ENCODE peak calls at places on chromosomes 4 and X, in nine cellular contexts. K is fibroblast of the aortic adventitia, Z is NCI-H1105 treated with DMSO at 0.1 percent for 48 hours, P is endodermal cell, S is pons, J is Peyer's patch, F is T-cell, O is iris pigment epithelial cell, U is AG20443. M is an unnamed sample.

GRCh38 chr4:182179751-182180150 is 63.5 kb upstream of the TENM3 start:
- DNase-seq in K (no peak), Z (no peak), P (no peak), S (no peak), J (no peak), F (no peak), O (no peak), U (no peak), M (no peak)

GRCh38 chrX:76850851-76851250 is 423.3 kb downstream of the MAGEE1 start:
- DNase-seq in K (peak), Z (no peak), P (peak), S (no peak), J (no peak), F (no peak), O (no peak), U (no peak), M (no peak)

GRCh38 chr4:66855956-66856355 is 689.3 kb downstream of the CENPC start:
- DNase-seq in K (peak), Z (no peak), P (no peak), S (no peak), J (no peak), F (no peak), O (peak), U (no peak), M (no peak)

GRCh38 chr4:98929341-98930267 is 671 bp upstream of the EIF4E start:
- DNase-seq in K (peak), Z (peak), P (no peak), S (peak), J (peak), F (peak), O (peak), U (peak), M (peak)

GRCh38 chr4:184409911-184410692 is 64.2 kb downstream of the IRF2 start:
- DNase-seq in K (no peak), Z (no peak), P (no peak), S (no peak), J (no peak), F (peak), O (no peak), U (no peak), M (no peak)

GRCh38 chr4:112889619-112890294 is 159.7 kb upstream of the ANK2 start:
- DNase-seq in K (peak), Z (no peak), P (no peak), S (peak), J (no peak), F (no peak), O (peak), U (peak), M (no peak)

GRCh38 chrX:103681443-103681842 is 5.1 kb downstream of the MORF4L2 start:
- DNase-seq in K (peak), Z (no peak), P (no peak), S (no peak), J (no peak), F (no peak), O (no peak), U (no peak), M (no peak)

GRCh38 chr4:3677671-3678070 is 88.5 kb upstream of the ADRA2C start:
- DNase-seq in K (no peak), Z (no peak), P (peak), S (no peak), J (peak), F (no peak), O (peak), U (no peak), M (no peak)

GRCh38 chr4:61533140-61533539 is 333.0 kb downstream of the ADGRL3 start:
- DNase-seq in K (no peak), Z (no peak), P (no peak), S (no peak), J (no peak), F (no peak), O (peak), U (no peak), M (no peak)

M was measured in mucosa of descending colon.